ENCODE peak calls at places on chromosomes 3 and 15, in ten cellular contexts. V is IMR-90; F is CD8-positive, alpha-beta memory T cell; N is choroid plexus epithelial cell; K is stomach; D is fibroblast of mammary gland; Q is adrenal gland; H is AG04450; B is BE2C; T is tibial artery. E is an unnamed sample.

GRCh38 chr3:72907851-72908620 is 20.2 kb downstream of the GXYLT2 start:
- DNase-seq in V (peak; percentile 86), F (no peak), N (peak; percentile 77), K (no peak), D (peak; percentile 85), Q (peak; percentile 44), H (peak; percentile 80), B (no peak), T (peak; percentile 80), E (no peak)

GRCh38 chr3:49098429-49098828 is 4.6 kb upstream of the QRICH1 start:
- DNase-seq in V (peak; percentile 34), F (no peak), N (peak; percentile 44), K (no peak), D (peak; percentile 43), Q (peak; percentile 74), H (no peak), B (peak; percentile 89), T (no peak), E (no peak)

GRCh38 chr15:47685141-47685870 is 32.0 kb upstream of the SEMA6D start:
- DNase-seq in V (peak; percentile 25), F (no peak), N (no peak), K (no peak), D (no peak), Q (no peak), H (no peak), B (no peak), T (no peak), E (no peak)

GRCh38 chr15:39578851-39579486 is 1.9 kb upstream of the THBS1 start:
- DNase-seq in V (peak; percentile 52), F (no peak), N (no peak), K (no peak), D (peak; percentile 13), Q (peak; percentile 7), H (no peak), B (no peak), T (no peak), E (no peak)

GRCh38 chr3:69422751-69423150 is 36.9 kb upstream of the FRMD4B start:
- DNase-seq in V (peak; percentile 31), F (no peak), N (peak; percentile 24), K (no peak), D (peak; percentile 75), Q (no peak), H (no peak), B (no peak), T (no peak), E (no peak)

GRCh38 chr15:40782609-40783227 is 12.9 kb downstream of the C15orf62 start:
- DNase-seq in V (no peak), F (peak; percentile 71), N (peak; percentile 25), K (peak; percentile 90), D (no peak), Q (peak; percentile 39), H (no peak), B (peak; percentile 86), T (no peak), E (peak; percentile 74)

GRCh38 chr15:25936004-25936403 is 72.9 kb upstream of the ATP10A start:
- DNase-seq in V (peak; percentile 11), F (no peak), N (no peak), K (no peak), D (peak; percentile 17), Q (no peak), H (no peak), B (no peak), T (no peak), E (no peak)

GRCh38 chr15:51227967-51228783 is 110.2 kb downstream of the CYP19A1 start:
- DNase-seq in V (peak; percentile 89), F (no peak), N (peak; percentile 82), K (no peak), D (peak; percentile 96), Q (peak; percentile 65), H (peak; percentile 27), B (peak; percentile 42), T (peak; percentile 30), E (no peak)

GRCh38 chr15:80804970-80805495 is 25.9 kb downstream of the CEMIP start:
- DNase-seq in V (no peak), F (no peak), N (no peak), K (no peak), D (no peak), Q (no peak), H (no peak), B (no peak), T (no peak), E (no peak)

GRCh38 chr15:79467865-79468586 is 35.9 kb downstream of the MINAR1 start:
- DNase-seq in V (no peak), F (no peak), N (no peak), K (no peak), D (peak; percentile 44), Q (no peak), H (no peak), B (no peak), T (no peak), E (no peak)

GRCh38 chr3:10198761-10199688 is 34.3 kb downstream of the IRAK2 start:
- DNase-seq in V (peak; percentile 88), F (peak; percentile 61), N (peak; percentile 79), K (peak; percentile 75), D (peak; percentile 69), Q (no peak), H (no peak), B (peak; percentile 27), T (peak; percentile 35), E (no peak)

GRCh38 chr15:76012021-76012551 is at the start of gene NRG4:
- DNase-seq in V (peak; percentile 6), F (no peak), N (peak; percentile 42), K (peak; percentile 48), D (peak; percentile 2), Q (no peak), H (no peak), B (no peak), T (no peak), E (peak; percentile 63)

GRCh38 chr3:41329881-41330280 is 130.6 kb downstream of the CTNNB1 start:
- DNase-seq in V (no peak), F (no peak), N (no peak), K (no peak), D (no peak), Q (no peak), H (no peak), B (no peak), T (no peak), E (no peak)

GRCh38 chr15:40899536-40900207 is 5.4 kb downstream of the VPS18 start:
- DNase-seq in V (no peak), F (no peak), N (no peak), K (no peak), D (no peak), Q (no peak), H (no peak), B (no peak), T (no peak), E (no peak)

GRCh38 chr3:167116120-167116922 is 263.8 kb downstream of the ZBBX start:
- DNase-seq in V (no peak), F (no peak), N (no peak), K (no peak), D (no peak), Q (no peak), H (no peak), B (peak; percentile 8), T (no peak), E (no peak)

GRCh38 chr15:49809894-49810594 is 189.2 kb downstream of the DTWD1 start:
- DNase-seq in V (no peak), F (no peak), N (no peak), K (no peak), D (no peak), Q (no peak), H (no peak), B (no peak), T (no peak), E (no peak)

DNA sequence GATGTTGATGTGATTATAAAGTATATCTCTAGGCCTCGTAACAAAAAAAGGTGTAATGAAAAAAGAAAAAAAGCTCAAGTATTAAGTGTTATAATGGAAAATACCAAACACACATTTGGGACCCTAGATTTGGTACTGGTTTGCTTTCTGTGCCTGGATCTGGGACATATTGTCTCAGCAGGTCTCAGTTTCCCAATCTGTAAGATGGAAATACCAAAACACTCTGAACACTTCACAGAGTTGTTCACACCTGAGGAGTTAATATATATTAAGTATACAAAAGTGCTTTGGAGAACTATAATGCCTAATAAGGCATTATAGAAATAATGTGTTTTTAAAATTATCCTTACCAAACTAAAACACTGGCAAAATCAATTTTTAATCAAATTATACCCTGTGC is 60.0 kb downstream of the CLASP2 start:
- DNase-seq in V (no peak), F (no peak), N (no peak), K (no peak), D (no peak), Q (no peak), H (no peak), B (no peak), T (no peak), E (no peak)
- H3K4me3 ChIP-seq in V (no peak overlapping the region), F (no peak overlapping the region), N (peak overlapping the region; percentile 62), K (peak overlapping the region; percentile 41), D (no peak overlapping the region), Q (no peak overlapping the region), H (no peak overlapping the region), B (peak overlapping the region; percentile 69), T (peak overlapping the region; percentile 44), E (no peak overlapping the region)

DNA sequence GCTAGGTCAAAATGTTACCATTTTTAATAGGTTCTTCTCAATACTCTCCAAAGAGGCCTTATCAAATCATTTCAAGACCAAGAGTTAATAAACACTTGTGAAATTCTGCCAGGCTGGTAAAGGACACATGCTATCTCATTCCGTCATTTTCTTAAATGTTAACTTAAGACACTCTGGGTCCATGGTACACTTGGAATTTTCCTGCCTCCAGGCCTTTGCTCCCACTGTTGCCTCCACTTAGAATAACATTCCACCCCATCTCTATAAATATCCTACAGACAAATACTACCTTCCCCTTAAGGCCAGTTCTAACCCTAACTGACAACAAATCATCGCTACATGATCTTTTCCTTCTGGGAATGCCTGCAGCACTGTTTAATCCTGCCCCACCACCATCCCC is 24.1 kb downstream of the MAGI1 start:
- DNase-seq in V (no peak), F (no peak), N (no peak), K (no peak), D (no peak), Q (no peak), H (no peak), B (no peak), T (no peak), E (no peak)
- H3K4me3 ChIP-seq in V (no peak overlapping the region), F (no peak overlapping the region), N (no peak overlapping the region), K (no peak overlapping the region), D (no peak overlapping the region), Q (no peak overlapping the region), H (no peak overlapping the region), B (no peak overlapping the region), T (no peak overlapping the region), E (no peak overlapping the region)

GRCh38 chr15:98655732-98656131 is 7.4 kb downstream of the IGF1R start:
- DNase-seq in V (no peak), F (no peak), N (no peak), K (no peak), D (no peak), Q (no peak), H (no peak), B (no peak), T (no peak), E (no peak)
- H3K4me3 ChIP-seq in V (no peak overlapping the region), F (no peak overlapping the region), N (no peak overlapping the region), K (no peak overlapping the region), D (no peak overlapping the region), Q (no peak overlapping the region), H (no peak overlapping the region), B (no peak overlapping the region), T (no peak overlapping the region), E (no peak overlapping the region)

DNA sequence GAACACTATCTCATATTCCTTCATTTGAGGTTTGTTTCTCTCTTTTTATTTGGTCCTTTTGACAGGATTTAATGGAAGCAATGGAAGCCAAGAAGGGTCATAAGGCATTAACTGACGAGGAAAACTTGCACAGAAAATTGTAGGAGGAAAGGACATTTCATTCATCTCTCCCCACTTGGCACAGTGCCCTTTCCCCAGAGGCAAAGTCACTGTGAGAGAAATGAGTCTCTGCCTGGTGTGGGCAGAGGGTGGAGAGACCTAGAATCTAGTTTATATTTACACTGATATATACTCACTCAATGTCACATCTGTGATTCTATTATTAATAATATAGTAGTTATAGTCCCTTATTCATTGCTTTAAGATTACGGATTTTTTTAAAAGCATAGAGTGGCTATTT is 324.6 kb upstream of the IL12A start:
- DNase-seq in V (peak; percentile 5), F (no peak), N (no peak), K (no peak), D (no peak), Q (peak; percentile 7), H (no peak), B (peak; percentile 55), T (no peak), E (no peak)
- H3K4me3 ChIP-seq in V (no peak overlapping the region), F (no peak overlapping the region), N (no peak overlapping the region), K (no peak overlapping the region), D (no peak overlapping the region), Q (no peak overlapping the region), H (no peak overlapping the region), B (no peak overlapping the region), T (no peak overlapping the region), E (no peak overlapping the region)

E was measured in HAP-1.